ENCODE peak calls at places on chromosomes 7 and 10, in six cellular contexts. E is kidney epithelial cell; D is stimulated activated CD4-positive, alpha-beta T cell treated with anti-CD3 and anti-CD28 coated beads, Interleukin-12 subunit alpha, Interleukin-12 subunit beta, amount 100 ng/mL, for 4 hours; Y is GM20000; O is frontal cortex; R is astrocyte of the spinal cord. W is an unnamed sample.

GRCh38 chr7:21330462-21331178 is 97.3 kb upstream of the SP4 start:
- DNase-seq in E (no peak), D (no peak), Y (no peak), O (no peak), R (no peak), W (no peak)

GRCh38 chr7:82211333-82211732 is 232.2 kb downstream of the CACNA2D1 start:
- DNase-seq in E (no peak), D (no peak), Y (no peak), O (no peak), R (no peak), W (no peak)

GRCh38 chr7:2518101-2518500 is 1.5 kb upstream of the LFNG start:
- DNase-seq in E (no peak), D (no peak), Y (no peak), O (no peak), R (no peak), W (no peak)

GRCh38 chr7:105268511-105269392 is 120.0 kb downstream of the SRPK2 start:
- DNase-seq in E (no peak), D (no peak), Y (no peak), O (peak; percentile 55), R (peak; percentile 77), W (peak; percentile 67)

GRCh38 chr7:129707910-129708490 is 96.5 kb downstream of the NRF1 start:
- DNase-seq in E (no peak), D (no peak), Y (no peak), O (no peak), R (no peak), W (no peak)

GRCh38 chr10:35336084-35336831 is at the start of gene CCNY:
- DNase-seq in E (no peak), D (peak; percentile 85), Y (peak; percentile 93), O (peak; percentile 86), R (peak; percentile 72), W (peak; percentile 72)

GRCh38 chr7:19623676-19624075 is 85.2 kb downstream of the POLR1F start:
- DNase-seq in E (no peak), D (no peak), Y (no peak), O (no peak), R (no peak), W (no peak)

GRCh38 chr10:129963076-129963830 is 821 bp downstream of the EBF3 start:
- DNase-seq in E (no peak), D (no peak), Y (peak; percentile 54), O (no peak), R (no peak), W (peak; percentile 58)

GRCh38 chr7:142864980-142865747 is 10.3 kb downstream of the EPHB6 start:
- DNase-seq in E (no peak), D (no peak), Y (no peak), O (peak; percentile 48), R (no peak), W (no peak)

GRCh38 chr10:79084012-79084971 is 15.5 kb downstream of the ZMIZ1 start:
- DNase-seq in E (peak; percentile 79), D (no peak), Y (no peak), O (peak; percentile 79), R (peak; percentile 82), W (peak; percentile 94)

GRCh38 chr10:22894714-22895113 is 33.1 kb upstream of the ARMC3 start:
- DNase-seq in E (no peak), D (no peak), Y (no peak), O (no peak), R (no peak), W (peak; percentile 91)

GRCh38 chr7:112990619-112991018 is 96.0 kb downstream of the GPR85 start:
- DNase-seq in E (no peak), D (no peak), Y (no peak), O (no peak), R (peak; percentile 66), W (peak; percentile 76)

GRCh38 chr10:88881922-88882645 is 2.0 kb downstream of the STAMBPL1 start:
- DNase-seq in E (no peak), D (no peak), Y (no peak), O (no peak), R (peak; percentile 37), W (peak; percentile 31)

GRCh38 chr7:67018940-67019339 is 22.3 kb downstream of the TYW1 start:
- DNase-seq in E (no peak), D (no peak), Y (no peak), O (no peak), R (no peak), W (no peak)

GRCh38 chr7:90842430-90842788 is 246.3 kb downstream of the CDK14 start:
- DNase-seq in E (no peak), D (no peak), Y (no peak), O (no peak), R (no peak), W (no peak)

GRCh38 chr10:93180402-93181040 is 106.8 kb downstream of the CYP26A1 start:
- DNase-seq in E (no peak), D (no peak), Y (no peak), O (no peak), R (peak; percentile 28), W (peak; percentile 90)

GRCh38 chr10:52443419-52444388 is 129.6 kb downstream of the DKK1 start:
- DNase-seq in E (no peak), D (no peak), Y (no peak), O (no peak), R (peak; percentile 73), W (peak; percentile 74)

GRCh38 chr10:131003455-131003854 is 308.1 kb downstream of the TCERG1L start:
- DNase-seq in E (no peak), D (no peak), Y (no peak), O (no peak), R (no peak), W (no peak)

GRCh38 chr7:855686-856369 is 20.5 kb upstream of the GET4 start:
- DNase-seq in E (no peak), D (no peak), Y (no peak), O (no peak), R (no peak), W (no peak)

GRCh38 chr10:14271621-14272020 is 59.1 kb downstream of the FRMD4A start:
- DNase-seq in E (no peak), D (no peak), Y (no peak), O (no peak), R (no peak), W (no peak)

GRCh38 chr7:77549103-77549870 is 12.2 kb downstream of the PTPN12 start:
- DNase-seq in E (no peak), D (no peak), Y (no peak), O (no peak), R (no peak), W (no peak)

GRCh38 chr7:159027803-159028455 is 116.7 kb downstream of the VIPR2 start:
- DNase-seq in E (no peak), D (no peak), Y (no peak), O (no peak), R (no peak), W (no peak)

GRCh38 chr7:74173074-74173473 is 1.1 kb upstream of the EIF4H start:
- DNase-seq in E (no peak), D (no peak), Y (no peak), O (no peak), R (no peak), W (no peak)

GRCh38 chr10:6563075-6563474 is 17.0 kb downstream of the PRKCQ start:
- DNase-seq in E (no peak), D (no peak), Y (no peak), O (no peak), R (no peak), W (no peak)

GRCh38 chr10:133555521-133555920 is 9.9 kb downstream of the SYCE1 start:
- DNase-seq in E (no peak), D (no peak), Y (no peak), O (no peak), R (no peak), W (no peak)

GRCh38 chr10:95660283-95660682 is 3.8 kb upstream of the ALDH18A1 start:
- DNase-seq in E (peak; percentile 68), D (no peak), Y (no peak), O (no peak), R (peak; percentile 60), W (peak; percentile 27)

GRCh38 chr7:134599371-134599770 is 47.3 kb upstream of the BPGM start:
- DNase-seq in E (no peak), D (no peak), Y (no peak), O (no peak), R (no peak), W (no peak)

GRCh38 chr10:79331709-79332108 is 15.6 kb upstream of the PPIF start:
- DNase-seq in E (peak; percentile 75), D (peak; percentile 71), Y (peak; percentile 82), O (no peak), R (peak; percentile 60), W (peak; percentile 94)

GRCh38 chr7:131265227-131265626 is 62.4 kb upstream of the MKLN1 start:
- DNase-seq in E (no peak), D (no peak), Y (no peak), O (no peak), R (no peak), W (no peak)

GRCh38 chr7:115672024-115672423 is 358.5 kb downstream of the TFEC start:
- DNase-seq in E (no peak), D (no peak), Y (no peak), O (no peak), R (peak; percentile 7), W (no peak)

W was measured in RPMI7951.